ENCODE peak calls at places on chromosomes 3 and 15, in five cellular contexts. Q is heart left ventricle, C is tibial nerve, P is cardiac fibroblast, G is AG10803. S is an unnamed sample.

GRCh38 chr3:139668332-139668731 is 9.4 kb downstream of the NMNAT3 start:
- DNase-seq in C (no peak), G (no peak), Q (no peak), P (no peak), S (no peak)

GRCh38 chr15:25900901-25901300 is 37.8 kb upstream of the ATP10A start:
- DNase-seq in C (no peak), P (peak), Q (no peak), G (peak), S (no peak)

GRCh38 chr15:63008333-63009049 is 34.1 kb upstream of the TPM1 start:
- DNase-seq in Q (no peak), P (no peak), G (no peak), C (no peak), S (no peak)

GRCh38 chr3:160685144-160685766 is 8.3 kb downstream of the ARL14 start:
- DNase-seq in P (no peak), G (no peak), Q (no peak), C (no peak), S (no peak)

GRCh38 chr3:42066516-42067181 is 24.5 kb upstream of the TRAK1 start:
- DNase-seq in P (peak), Q (peak), C (no peak), G (peak), S (no peak)

GRCh38 chr15:64152507-64153387 is 1.2 kb downstream of the SNX22 start:
- DNase-seq in Q (peak), P (no peak), C (no peak), G (no peak), S (no peak)

GRCh38 chr3:45092132-45093031 is 53.8 kb downstream of the CDCP1 start:
- DNase-seq in G (peak), C (no peak), P (peak), Q (no peak), S (no peak)

GRCh38 chr3:179852117-179852886 is 184.4 kb downstream of the PEX5L start:
- DNase-seq in P (peak), C (no peak), G (peak), Q (no peak), S (peak)

GRCh38 chr3:62562017-62562416 is 188.7 kb upstream of the FEZF2 start:
- DNase-seq in Q (no peak), C (no peak), P (peak), G (peak), S (peak)

GRCh38 chr3:31448035-31448881 is 84.5 kb upstream of the STT3B start:
- DNase-seq in Q (no peak), C (no peak), P (peak), G (no peak), S (no peak)

GRCh38 chr3:16482770-16483531 is 30.5 kb downstream of the RFTN1 start:
- DNase-seq in C (no peak), Q (no peak), G (no peak), P (no peak), S (no peak)

GRCh38 chr3:46882377-46883015 is 5.0 kb downstream of the PTH1R start:
- DNase-seq in Q (no peak), C (no peak), G (no peak), P (peak), S (no peak)

GRCh38 chr3:8746780-8747345 is 13.3 kb downstream of the CAV3 start:
- DNase-seq in C (no peak), Q (no peak), P (no peak), G (no peak), S (no peak)

GRCh38 chr3:61526307-61526706 is 35.1 kb upstream of the PTPRG start:
- DNase-seq in C (no peak), P (no peak), G (no peak), Q (no peak), S (no peak)

GRCh38 chr15:61173899-61174689 is 55.0 kb downstream of the RORA start:
- DNase-seq in C (no peak), Q (no peak), G (peak), P (no peak), S (no peak)

GRCh38 chr3:124246949-124247348 is 255.0 kb upstream of the ROPN1 start:
- DNase-seq in P (peak), Q (no peak), G (peak), C (no peak), S (no peak)

GRCh38 chr3:71156062-71156665 is 427.4 kb downstream of the FOXP1 start:
- DNase-seq in P (no peak), Q (no peak), C (no peak), G (no peak), S (no peak)

GRCh38 chr15:71125831-71126453 is 10.7 kb downstream of the THSD4 start:
- DNase-seq in G (no peak), Q (no peak), C (no peak), P (no peak), S (no peak)

GRCh38 chr15:70261083-70261482 is 163.4 kb upstream of the TLE3 start:
- DNase-seq in G (no peak), P (no peak), Q (no peak), C (no peak), S (no peak)

GRCh38 chr3:67781218-67781617 is 126.8 kb upstream of the SUCLG2 start:
- DNase-seq in Q (no peak), G (no peak), P (no peak), C (no peak), S (no peak)

GRCh38 chr15:65952425-65953053 is 83.2 kb downstream of the RAB11A start:
- DNase-seq in P (peak), Q (peak), C (no peak), G (peak), S (peak)

GRCh38 chr3:127462111-127462655 is 128.3 kb downstream of the TPRA1 start:
- DNase-seq in Q (no peak), P (no peak), C (no peak), G (no peak), S (no peak)

GRCh38 chr3:66035763-66036477 is 2.8 kb downstream of the MAGI1 start:
- DNase-seq in P (no peak), C (no peak), Q (no peak), G (no peak), S (no peak)

GRCh38 chr15:37891754-37892368 is 42.6 kb upstream of the TMCO5A start:
- DNase-seq in G (peak), Q (no peak), C (no peak), P (peak), S (no peak)

GRCh38 chr3:14235896-14236295 is 57.3 kb downstream of the LSM3 start:
- DNase-seq in P (peak), Q (peak), G (peak), C (no peak), S (no peak)

GRCh38 chr3:124628865-124629264 is 101.4 kb upstream of the UMPS start:
- DNase-seq in Q (no peak), P (no peak), C (no peak), G (no peak), S (no peak)

GRCh38 chr15:93649691-93650235 is 560.8 kb upstream of the RGMA start:
- DNase-seq in C (no peak), G (no peak), Q (no peak), P (no peak), S (no peak)

GRCh38 chr15:39133201-39133600 is 447.7 kb upstream of the THBS1 start:
- DNase-seq in C (no peak), Q (no peak), G (peak), P (peak), S (peak)

GRCh38 chr15:85618956-85619491 is 175.7 kb downstream of the KLHL25 start:
- DNase-seq in P (peak), G (peak), Q (peak), C (peak), S (peak)
- H3K4me3 ChIP-seq in P (peak), G (peak), Q (peak), C (peak), S (peak)

DNA sequence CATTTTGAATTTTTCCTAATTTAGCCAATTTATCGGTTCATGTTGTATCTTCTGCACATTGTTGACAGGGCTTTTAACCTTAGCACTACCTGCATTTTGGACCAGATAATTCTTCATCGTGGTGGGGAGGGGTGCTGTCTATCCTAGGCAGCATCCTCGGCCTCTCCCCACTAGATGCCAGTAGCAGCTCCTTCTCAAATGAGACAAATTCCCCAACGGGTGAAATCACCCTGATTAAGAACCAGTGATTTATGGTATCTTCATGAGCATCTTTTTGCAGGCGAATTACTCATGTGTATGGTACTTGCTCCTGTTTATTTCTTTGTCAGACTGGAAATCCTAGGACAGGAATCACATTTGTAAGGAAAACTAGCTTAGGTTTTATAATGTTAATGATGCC is 68.0 kb downstream of the C3orf70 start:
- DNase-seq in Q (no peak), P (no peak), G (peak), C (no peak), S (peak)
- TF ChIP-seq CTCF in Q (no peak), P (no peak), G (peak), C (no peak), S (peak)

GRCh38 chr15:96392380-96393208 is 62.1 kb downstream of the NR2F2 start:
- DNase-seq in Q (no peak), P (no peak), C (no peak), G (no peak), S (no peak)
- H3K4me3 ChIP-seq in Q (no peak), P (no peak), C (no peak), G (no peak), S (peak)

DNA sequence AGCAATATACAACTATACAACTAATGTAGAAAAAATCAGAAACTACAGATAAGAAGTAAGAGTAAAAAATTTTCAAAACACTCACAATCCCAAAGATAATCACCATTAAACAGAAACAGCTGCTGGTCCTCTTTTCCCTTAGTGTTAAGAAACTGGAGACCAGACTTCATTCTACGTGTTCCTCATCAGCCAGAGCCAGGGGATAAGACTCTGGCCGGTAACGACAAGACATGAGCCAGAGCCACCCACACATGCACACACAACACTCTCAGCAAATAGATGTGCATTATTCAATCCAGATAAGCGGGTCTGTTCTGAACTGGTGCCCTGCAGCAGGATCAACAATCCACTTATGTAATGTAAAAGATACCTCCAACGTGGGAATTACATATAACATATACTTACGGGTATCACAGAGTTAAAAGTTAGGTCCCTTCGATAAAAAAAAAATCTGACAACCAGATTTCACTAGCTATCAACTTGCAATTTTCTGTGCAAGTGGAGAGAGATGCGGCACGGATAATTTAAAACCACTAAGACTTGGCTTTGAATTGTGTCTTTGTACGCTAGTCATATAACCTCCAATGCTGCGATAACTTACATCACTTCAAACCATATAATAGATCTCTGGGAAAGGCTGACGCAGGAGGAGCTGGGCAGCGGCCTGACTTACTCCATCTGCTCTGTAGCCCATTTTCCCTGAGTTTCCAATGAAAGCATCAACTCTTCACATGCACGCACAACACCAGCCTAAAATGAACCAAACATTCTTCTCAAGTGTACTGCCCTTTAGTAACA is 17.8 kb downstream of the PRICKLE2 start:
- DNase-seq in G (peak), P (peak), C (no peak), Q (peak), S (no peak)
- TF ChIP-seq CTCF in G (no peak), P (no peak), C (no peak), Q (no peak), S (no peak)

DNA sequence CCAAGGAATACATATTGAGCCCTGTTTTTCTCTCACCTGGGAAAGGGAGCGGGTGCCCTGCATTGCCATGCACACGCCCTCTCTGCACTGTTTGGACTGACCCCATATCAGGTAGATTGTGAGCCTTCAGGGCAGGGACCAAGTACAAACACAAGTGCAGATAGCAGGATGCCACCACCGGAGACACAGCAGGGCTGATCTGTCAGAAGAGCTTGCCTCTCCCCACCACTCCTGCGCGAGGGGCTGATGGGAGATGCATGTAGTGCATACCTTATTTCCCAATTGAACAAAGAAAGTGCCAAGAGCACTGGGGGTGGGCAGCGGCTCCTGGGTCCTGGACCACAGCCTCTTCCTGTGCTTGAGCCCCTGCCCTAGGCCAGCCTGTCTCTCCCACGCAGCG is 9.0 kb upstream of the SLCO2A1 start:
- DNase-seq in Q (no peak), C (no peak), G (no peak), P (no peak), S (no peak)
- H3K4me3 ChIP-seq in Q (no peak), C (no peak), G (no peak), P (no peak), S (no peak)

GRCh38 chr15:99574502-99574901 is 8.7 kb downstream of the MEF2A start:
- DNase-seq in P (no peak), G (no peak), Q (no peak), C (no peak), S (no peak)
- TF ChIP-seq CTCF in P (no peak), G (no peak), Q (no peak), C (no peak), S (no peak)

DNA sequence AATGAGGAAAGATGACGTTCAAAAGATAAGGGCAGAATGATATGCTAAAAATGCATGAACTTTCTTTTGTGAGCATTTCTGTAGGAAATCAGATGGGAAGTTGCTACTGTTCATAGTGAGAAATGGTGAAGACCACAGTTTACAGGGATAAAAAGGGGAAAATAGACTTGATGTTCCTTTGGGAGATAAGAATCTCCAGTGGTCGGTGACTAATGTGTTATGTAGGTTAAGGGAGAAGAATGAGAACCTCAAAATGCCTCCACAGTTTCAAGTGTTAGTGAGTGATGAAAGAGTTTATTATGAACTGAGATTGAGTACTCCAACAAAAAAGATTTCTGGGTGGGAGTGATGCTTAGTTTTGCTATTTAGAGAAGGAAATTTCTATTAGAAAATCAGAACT is 247.2 kb downstream of the LSAMP start:
- DNase-seq in C (no peak), G (no peak), Q (no peak), P (peak), S (no peak)
- H3K4me3 ChIP-seq in C (no peak), G (no peak), Q (no peak), P (no peak), S (no peak)

GRCh38 chr3:171186817-171187216 is 160.3 kb upstream of the SLC2A2 start:
- DNase-seq in G (no peak), Q (no peak), C (no peak), P (no peak), S (no peak)
- TF ChIP-seq CTCF in G (no peak), Q (no peak), C (no peak), P (no peak), S (no peak)

DNA sequence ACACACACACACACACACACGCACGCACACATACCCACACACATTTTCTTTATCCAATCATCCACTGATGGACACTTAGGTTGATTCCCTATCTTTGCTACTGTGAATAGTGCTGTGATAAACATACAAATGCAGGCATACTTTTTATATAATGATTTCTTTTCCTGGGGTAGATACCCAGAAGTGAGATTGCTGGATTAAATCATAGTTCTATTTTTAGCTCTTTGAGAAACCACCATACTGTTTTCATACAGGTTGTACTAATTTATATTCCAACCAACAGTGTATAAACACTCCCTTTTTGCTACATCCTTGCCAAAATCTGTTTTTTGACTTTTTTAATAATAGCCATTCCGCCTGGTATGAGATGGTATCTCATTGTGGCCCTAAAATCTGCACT is 94.5 kb upstream of the GK5 start:
- DNase-seq in G (no peak), Q (no peak), C (no peak), P (no peak), S (no peak)
- H3K4me3 ChIP-seq in G (no peak), Q (no peak), C (no peak), P (no peak), S (no peak)

GRCh38 chr3:17983106-17983505 is 240.7 kb upstream of the TBC1D5 start:
- DNase-seq in C (no peak), Q (no peak), G (no peak), P (no peak), S (no peak)

GRCh38 chr3:17979911-17980310 is 237.5 kb upstream of the TBC1D5 start:
- DNase-seq in C (no peak), P (no peak), Q (no peak), G (no peak), S (no peak)

GRCh38 chr3:17982211-17982880 is 239.9 kb upstream of the TBC1D5 start:
- DNase-seq in P (no peak), G (no peak), C (no peak), Q (no peak), S (no peak)

GRCh38 chr3:17974206-17974841 is 231.9 kb upstream of the TBC1D5 start:
- DNase-seq in G (no peak), P (peak), C (no peak), Q (no peak), S (no peak)

GRCh38 chr3:17979248-17979647 is 236.8 kb upstream of the TBC1D5 start:
- DNase-seq in P (peak), G (peak), C (no peak), Q (no peak), S (no peak)
- TF ChIP-seq CTCF in P (no peak), G (no peak), C (no peak), Q (no peak), S (peak)